ENCODE peak calls at places on chromosome 1, in ten cellular contexts. E is fibroblast of pulmonary artery, W is bronchial epithelial cell, H is prostate gland, Z is fibroblast of the aortic adventitia, A is HL-60, R is GM06990, U is fibroblast of mammary gland, G is transverse colon, I is AG10803. B is an unnamed sample.

GRCh38 chr1:201807958-201808632 is 20.9 kb upstream of the IPO9 start:
- DNase-seq in E (no peak), W (no peak), H (no peak), Z (no peak), A (no peak), R (no peak), U (no peak), G (no peak), I (no peak), B (no peak)

GRCh38 chr1:213414901-213415300 is 363.9 kb downstream of the RPS6KC1 start:
- DNase-seq in E (no peak), W (no peak), H (no peak), Z (no peak), A (no peak), R (no peak), U (no peak), G (no peak), I (no peak), B (no peak)

GRCh38 chr1:91755176-91755575 is 130.8 kb downstream of the TGFBR3 start:
- DNase-seq in E (peak), W (no peak), H (no peak), Z (peak), A (no peak), R (no peak), U (peak), G (no peak), I (peak), B (peak)

GRCh38 chr1:18661404-18662285 is 31.0 kb downstream of the PAX7 start:
- DNase-seq in E (no peak), W (no peak), H (no peak), Z (no peak), A (no peak), R (no peak), U (no peak), G (no peak), I (no peak), B (no peak)

GRCh38 chr1:211736351-211736915 is 61.0 kb upstream of the NEK2 start:
- DNase-seq in E (no peak), W (no peak), H (no peak), Z (peak), A (no peak), R (no peak), U (peak), G (no peak), I (no peak), B (no peak)

GRCh38 chr1:3795453-3796214 is 664 bp downstream of the LRRC47 start:
- DNase-seq in E (no peak), W (no peak), H (no peak), Z (no peak), A (no peak), R (no peak), U (no peak), G (no peak), I (no peak), B (no peak)

GRCh38 chr1:206507395-206508129 is at the start of gene RASSF5:
- DNase-seq in E (peak), W (no peak), H (peak), Z (peak), A (peak), R (peak), U (no peak), G (peak), I (peak), B (peak)

GRCh38 chr1:51072040-51072439 is 30.0 kb upstream of the C1orf185 start:
- DNase-seq in E (no peak), W (no peak), H (no peak), Z (no peak), A (no peak), R (no peak), U (no peak), G (peak), I (no peak), B (no peak)

GRCh38 chr1:192626366-192627179 is 9.4 kb upstream of the RGS13 start:
- DNase-seq in E (peak), W (no peak), H (no peak), Z (peak), A (peak), R (peak), U (no peak), G (no peak), I (no peak), B (no peak)

GRCh38 chr1:116205941-116206679 is 94.9 kb downstream of the MAB21L3 start:
- DNase-seq in E (no peak), W (no peak), H (no peak), Z (no peak), A (no peak), R (no peak), U (no peak), G (no peak), I (no peak), B (no peak)

DNA sequence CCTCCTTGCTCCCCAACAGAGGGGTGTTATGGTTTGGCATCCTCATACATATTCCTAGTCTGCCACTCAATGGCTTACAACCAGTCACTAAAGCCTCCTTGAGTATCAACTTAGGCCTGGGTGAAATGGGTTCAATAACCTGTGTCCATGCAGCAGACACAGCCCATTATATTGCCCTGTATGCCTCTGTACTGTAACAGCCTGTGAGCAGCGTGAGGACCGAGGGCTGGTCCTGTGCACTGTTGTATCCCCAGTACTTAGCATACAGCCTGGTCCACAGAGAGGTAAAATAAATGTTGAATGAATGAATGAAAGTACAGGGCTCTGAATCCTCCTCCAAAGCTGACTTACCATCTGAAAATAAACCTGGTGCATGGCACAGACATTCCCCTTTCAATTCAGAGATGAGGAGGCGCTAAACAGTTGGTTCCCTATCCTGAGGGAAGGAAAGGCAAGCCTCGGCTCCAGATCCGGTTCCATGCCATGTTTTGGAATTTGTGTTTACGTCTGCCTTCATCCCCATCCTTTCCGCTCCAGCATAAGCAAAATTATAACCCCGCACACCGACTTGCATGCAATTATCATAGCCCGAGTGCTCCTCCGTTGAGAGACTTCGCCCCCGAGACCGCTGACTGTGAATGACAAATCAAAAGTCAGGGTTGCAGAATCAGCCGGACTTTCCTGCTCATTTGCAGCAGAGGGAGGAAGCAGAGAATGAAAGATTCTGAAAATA is 45.0 kb upstream of the DNAJC6 start:
- DNase-seq in E (peak), W (peak), H (no peak), Z (peak), A (no peak), R (no peak), U (peak), G (no peak), I (peak), B (peak)
- H3K4me3 ChIP-seq in E (peak), W (no peak), H (no peak), Z (peak), A (no peak), R (no peak), U (peak), G (no peak), I (peak), B (no peak)

DNA sequence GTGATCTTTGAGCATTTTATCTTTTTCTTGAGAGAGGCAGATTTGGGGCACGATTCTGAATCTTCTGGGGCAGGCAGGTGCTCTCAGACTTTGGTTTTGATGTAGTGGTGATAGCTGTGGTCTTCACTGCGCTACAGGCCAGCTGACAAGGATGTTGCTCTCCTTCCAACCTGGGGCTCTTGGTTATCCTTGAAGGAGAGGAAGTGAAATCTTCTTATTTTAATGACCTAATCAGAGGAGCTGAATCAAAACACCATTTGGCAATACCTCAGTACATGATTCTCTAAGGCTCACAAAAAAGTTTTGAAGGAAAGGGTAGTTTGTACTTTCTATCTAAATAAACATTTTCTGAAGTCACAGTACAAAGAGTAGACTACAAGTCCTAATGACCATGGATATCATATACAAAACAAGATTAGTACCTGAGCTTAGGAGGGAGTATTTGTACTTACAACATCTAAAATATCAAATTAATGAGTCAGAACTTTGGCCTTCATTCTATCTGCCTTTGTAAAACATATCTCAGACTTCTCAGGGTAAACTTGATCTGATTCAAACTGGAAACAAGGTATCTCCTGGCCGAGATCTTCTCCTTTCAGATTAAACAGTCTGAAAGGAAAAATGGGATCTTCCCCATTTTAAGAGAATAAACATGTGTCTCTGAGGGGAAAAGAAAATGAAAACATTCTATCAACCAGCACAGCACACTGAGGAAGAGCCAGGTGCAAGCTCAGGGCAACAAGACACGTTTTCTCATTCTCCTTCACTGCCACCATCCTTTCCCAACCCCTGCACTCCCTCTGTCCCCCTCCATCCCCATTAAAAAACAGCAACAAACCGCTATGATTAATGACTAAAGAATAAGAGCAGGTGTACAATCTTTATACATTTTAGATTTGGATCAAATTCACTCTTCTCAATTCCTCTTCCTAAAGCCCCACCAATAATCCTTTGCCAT is 69.2 kb downstream of the SH3GLB1 start:
- DNase-seq in E (no peak), W (peak), H (no peak), Z (peak), A (no peak), R (no peak), U (peak), G (no peak), I (no peak), B (peak)
- H3K4me3 ChIP-seq in E (peak), W (no peak), H (no peak), Z (no peak), A (peak), R (no peak), U (no peak), G (no peak), I (no peak), B (no peak)

GRCh38 chr1:217881131-217881543 is 250.0 kb downstream of the SPATA17 start:
- DNase-seq in E (peak), W (no peak), H (no peak), Z (peak), A (no peak), R (no peak), U (peak), G (no peak), I (peak), B (no peak)
- H3K4me3 ChIP-seq in E (no peak), W (no peak), H (no peak), Z (no peak), A (no peak), R (no peak), U (no peak), G (no peak), I (no peak), B (no peak)

GRCh38 chr1:15324867-15325335 is 77.9 kb downstream of the FHAD1 start:
- DNase-seq in E (no peak), W (no peak), H (no peak), Z (no peak), A (no peak), R (no peak), U (no peak), G (no peak), I (no peak), B (no peak)
- H3K4me3 ChIP-seq in E (no peak), W (no peak), H (no peak), Z (no peak), A (no peak), R (no peak), U (no peak), G (no peak), I (no peak), B (no peak)

GRCh38 chr1:170224469-170224868 is 78.7 kb downstream of the NTMT2 start:
- DNase-seq in E (no peak), W (no peak), H (no peak), Z (no peak), A (no peak), R (no peak), U (no peak), G (no peak), I (no peak), B (no peak)
- H3K4me3 ChIP-seq in E (no peak), W (no peak), H (no peak), Z (no peak), A (no peak), R (no peak), U (no peak), G (no peak), I (no peak), B (no peak)

GRCh38 chr1:21652101-21652936 is 16.8 kb downstream of the RAP1GAP start:
- DNase-seq in E (no peak), W (no peak), H (no peak), Z (no peak), A (no peak), R (no peak), U (no peak), G (no peak), I (no peak), B (no peak)
- H3K4me3 ChIP-seq in E (no peak), W (no peak), H (peak), Z (no peak), A (no peak), R (no peak), U (no peak), G (peak), I (no peak), B (peak)

GRCh38 chr1:32247983-32248889 is 1.2 kb downstream of the FAM167B start:
- DNase-seq in E (peak), W (peak), H (peak), Z (peak), A (peak), R (peak), U (peak), G (peak), I (peak), B (peak)
- H3K4me3 ChIP-seq in E (no peak), W (no peak), H (no peak), Z (no peak), A (no peak), R (no peak), U (no peak), G (no peak), I (no peak), B (no peak)

DNA sequence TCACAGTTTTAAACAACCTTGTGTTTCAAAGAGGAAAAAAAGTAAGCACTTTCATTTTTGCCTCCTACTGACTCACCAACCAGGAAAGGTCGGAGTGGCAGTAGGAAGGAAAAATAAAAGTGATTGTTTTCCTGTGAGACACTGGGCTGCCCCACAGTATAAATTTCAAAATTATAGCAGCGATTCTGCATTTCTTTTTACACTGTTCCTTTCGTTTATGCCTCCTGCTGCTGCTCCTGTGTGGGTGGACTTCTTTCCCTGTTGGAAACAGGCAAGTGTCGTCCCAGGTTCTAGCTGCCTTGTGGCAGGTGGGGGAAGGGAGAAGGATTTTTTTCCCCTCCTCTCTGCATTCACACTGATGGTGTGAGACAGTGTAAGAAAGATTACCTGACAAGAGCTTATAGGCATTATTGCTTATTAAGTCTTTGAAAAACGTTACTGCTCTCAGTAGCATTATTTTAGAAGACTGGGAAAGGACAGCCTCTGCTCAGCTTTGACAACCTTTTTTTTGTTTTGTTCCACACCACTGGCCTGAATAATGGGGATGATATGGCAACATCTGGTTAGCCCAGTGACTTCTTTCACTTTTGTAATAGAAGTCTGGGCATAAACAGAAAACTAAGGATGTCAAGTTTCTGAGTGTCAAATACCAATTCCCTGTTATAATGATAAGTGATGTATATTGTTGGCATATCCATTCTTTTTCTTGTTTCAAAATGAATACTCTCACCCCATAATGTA is 77.9 kb downstream of the NEK7 start:
- DNase-seq in E (peak), W (peak), H (no peak), Z (peak), A (no peak), R (no peak), U (peak), G (no peak), I (no peak), B (peak)
- H3K4me3 ChIP-seq in E (peak), W (no peak), H (no peak), Z (peak), A (no peak), R (no peak), U (peak), G (no peak), I (peak), B (no peak)

DNA sequence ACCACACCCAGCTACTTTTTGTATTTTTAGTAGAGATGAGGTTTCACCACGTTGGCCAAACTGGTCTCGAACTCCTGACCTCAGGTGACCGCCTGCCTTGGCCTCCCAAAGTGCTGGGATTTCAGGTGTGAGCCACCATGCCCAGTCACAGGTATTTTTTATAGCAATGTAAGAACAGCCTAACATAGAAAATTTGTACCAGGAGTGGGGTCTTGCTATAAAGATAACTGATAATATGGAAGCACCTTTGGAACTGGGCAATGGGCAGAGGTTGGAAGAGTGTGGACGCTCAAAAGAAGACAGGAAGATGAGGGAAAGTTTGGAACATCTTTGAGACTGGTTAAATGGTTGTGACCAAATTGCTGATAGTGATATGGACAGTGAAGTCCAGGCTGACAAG is 99.2 kb downstream of the GDAP2 start:
- DNase-seq in E (no peak), W (no peak), H (no peak), Z (no peak), A (no peak), R (no peak), U (no peak), G (no peak), I (no peak), B (no peak)
- H3K4me3 ChIP-seq in E (no peak), W (no peak), H (no peak), Z (no peak), A (no peak), R (no peak), U (no peak), G (no peak), I (no peak), B (no peak)

DNA sequence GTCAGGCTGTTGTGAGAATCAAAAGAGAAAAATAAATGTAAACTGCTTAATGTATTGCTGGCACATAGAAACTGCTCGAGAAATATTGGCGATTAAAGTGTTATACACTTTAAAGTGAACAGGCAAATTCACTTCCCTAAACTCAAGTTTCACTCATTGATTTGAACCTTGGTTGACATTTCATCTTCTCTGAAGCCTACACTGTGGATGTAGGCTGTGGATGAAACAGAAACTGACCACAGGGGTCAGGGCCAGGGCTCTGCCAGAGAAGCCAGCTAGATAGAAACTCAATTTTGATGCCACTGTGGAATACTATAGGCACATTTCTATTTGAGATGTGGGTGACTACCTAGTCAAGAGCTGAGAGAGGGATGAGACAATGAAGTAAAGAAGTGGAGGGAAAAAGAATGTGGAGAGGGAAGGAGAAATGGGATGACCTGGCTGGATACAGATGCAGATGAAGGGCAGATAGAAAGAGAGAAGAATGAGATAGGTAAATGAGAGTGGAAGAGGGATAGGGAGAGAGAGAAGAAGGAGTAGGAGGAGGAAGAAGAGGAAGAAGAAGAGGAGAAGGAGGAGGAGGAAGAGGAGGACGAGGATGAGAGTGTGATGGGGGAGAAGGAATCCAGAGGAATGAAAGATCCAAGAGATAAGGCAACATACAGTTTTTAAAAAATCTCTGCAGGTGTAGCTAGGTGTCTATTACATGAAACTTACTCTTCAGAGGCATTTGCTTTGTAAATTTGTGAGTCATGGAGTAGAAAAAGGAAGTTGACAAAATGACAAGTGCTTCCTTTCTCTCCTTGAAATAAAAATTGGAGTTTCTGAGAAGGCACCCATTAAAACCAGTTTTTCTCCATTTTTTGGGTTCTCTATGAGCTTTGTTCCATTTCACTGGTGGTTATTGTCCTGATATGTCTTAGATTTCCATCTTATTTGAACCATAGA is 17.4 kb upstream of the CD1D start:
- DNase-seq in E (no peak), W (peak), H (no peak), Z (no peak), A (no peak), R (no peak), U (no peak), G (peak), I (no peak), B (no peak)
- H3K4me3 ChIP-seq in E (no peak), W (no peak), H (no peak), Z (no peak), A (no peak), R (no peak), U (no peak), G (no peak), I (no peak), B (no peak)

B was measured in cardiac muscle cell.